ENCODE peak calls at places on chromosomes 6 and 20, in four cellular contexts. H is K562, B is GM12878, Z is HepG2. X is an unnamed sample.

GRCh38 chr20:53706511-53707031 is 112.9 kb upstream of the ZNF217 start:
- DNase-seq in H (no peak), B (peak), Z (no peak), X (no peak)

GRCh38 chr6:142845143-142845571 is 99.8 kb downstream of the HIVEP2 start:
- DNase-seq in H (no peak), B (no peak), Z (no peak), X (no peak)

GRCh38 chr6:6661684-6662083 is 73.2 kb downstream of the LY86 start:
- DNase-seq in H (no peak), B (no peak), Z (peak), X (no peak)

GRCh38 chr6:7832904-7833752 is 77.5 kb downstream of the TXNDC5 start:
- DNase-seq in H (no peak), B (no peak), Z (no peak), X (no peak)

GRCh38 chr6:44150317-44150917 is 8.2 kb upstream of the CAPN11 start:
- DNase-seq in H (no peak), B (no peak), Z (no peak), X (no peak)

GRCh38 chr6:158026054-158026900 is 44.6 kb downstream of the SYNJ2 start:
- DNase-seq in H (peak), B (no peak), Z (peak), X (peak)

GRCh38 chr6:166493427-166494100 is 92.9 kb downstream of the RAMACL start:
- DNase-seq in H (no peak), B (no peak), Z (no peak), X (no peak)

GRCh38 chr6:36289281-36290018 is 19.6 kb downstream of the PNPLA1 start:
- DNase-seq in H (no peak), B (no peak), Z (no peak), X (no peak)

GRCh38 chr6:136551103-136551502 is 881 bp upstream of the MAP7 start:
- DNase-seq in H (no peak), B (no peak), Z (no peak), X (no peak)

GRCh38 chr6:100065348-100065747 is 71.3 kb upstream of the MCHR2 start:
- DNase-seq in H (no peak), B (no peak), Z (no peak), X (no peak)

GRCh38 chr6:36829919-36830544 is 9.2 kb downstream of the CPNE5 start:
- DNase-seq in H (no peak), B (no peak), Z (peak), X (no peak)

GRCh38 chr6:35280903-35281302 is 16.7 kb upstream of the DEF6 start:
- DNase-seq in H (no peak), B (no peak), Z (no peak), X (no peak)

GRCh38 chr20:56843386-56843785 is 214.3 kb downstream of the TFAP2C start:
- DNase-seq in H (no peak), B (no peak), Z (no peak), X (no peak)

GRCh38 chr6:157461000-157461915 is 80.3 kb downstream of the ZDHHC14 start:
- DNase-seq in H (peak), B (peak), Z (peak), X (peak)

GRCh38 chr6:56335733-56336132 is 88.4 kb upstream of the COL21A1 start:
- DNase-seq in H (no peak), B (no peak), Z (no peak), X (no peak)

GRCh38 chr6:97456070-97456469 is 173.1 kb upstream of the MMS22L start:
- DNase-seq in H (no peak), B (no peak), Z (no peak), X (peak)

GRCh38 chr6:39917981-39918380 is 16.3 kb downstream of the MOCS1 start:
- DNase-seq in H (no peak), B (no peak), Z (no peak), X (no peak)

GRCh38 chr6:72905705-72906478 is 284.0 kb downstream of the KCNQ5 start:
- DNase-seq in H (no peak), B (no peak), Z (no peak), X (no peak)

GRCh38 chr6:118902731-118903130 is 8.8 kb downstream of the ASF1A start:
- DNase-seq in H (no peak), B (no peak), Z (no peak), X (no peak)

GRCh38 chr20:62020935-62021701 is 44.6 kb downstream of the TAF4 start:
- DNase-seq in H (no peak), B (no peak), Z (no peak), X (no peak)

GRCh38 chr6:13787146-13787545 is 27.2 kb downstream of the MCUR1 start:
- DNase-seq in H (no peak), B (no peak), Z (no peak), X (no peak)

GRCh38 chr6:14321992-14322772 is 204.6 kb downstream of the CD83 start:
- DNase-seq in H (no peak), B (no peak), Z (no peak), X (peak)

GRCh38 chr20:1509237-1509636 is 18.0 kb upstream of the SIRPB2 start:
- DNase-seq in H (no peak), B (no peak), Z (peak), X (no peak)

GRCh38 chr6:21972516-21972915 is 324.3 kb downstream of the PRL start:
- DNase-seq in H (no peak), B (no peak), Z (no peak), X (no peak)

GRCh38 chr6:24844903-24845302 is 46.2 kb upstream of the ARMH2 start:
- DNase-seq in H (no peak), B (no peak), Z (no peak), X (no peak)

GRCh38 chr20:63293866-63294535 is 1.0 kb downstream of the COL20A1 start:
- DNase-seq in H (no peak), B (no peak), Z (no peak), X (no peak)
- TF ChIP-seq ETV6 in H (no peak), B (no peak), Z (no peak), X (no peak)

GRCh38 chr20:59027746-59028320 is 4.3 kb downstream of the ATP5F1E start:
- DNase-seq in H (no peak), B (no peak), Z (no peak), X (no peak)
- TF ChIP-seq ATF3 in H (no peak), B (no peak), Z (no peak), X (no peak)

DNA sequence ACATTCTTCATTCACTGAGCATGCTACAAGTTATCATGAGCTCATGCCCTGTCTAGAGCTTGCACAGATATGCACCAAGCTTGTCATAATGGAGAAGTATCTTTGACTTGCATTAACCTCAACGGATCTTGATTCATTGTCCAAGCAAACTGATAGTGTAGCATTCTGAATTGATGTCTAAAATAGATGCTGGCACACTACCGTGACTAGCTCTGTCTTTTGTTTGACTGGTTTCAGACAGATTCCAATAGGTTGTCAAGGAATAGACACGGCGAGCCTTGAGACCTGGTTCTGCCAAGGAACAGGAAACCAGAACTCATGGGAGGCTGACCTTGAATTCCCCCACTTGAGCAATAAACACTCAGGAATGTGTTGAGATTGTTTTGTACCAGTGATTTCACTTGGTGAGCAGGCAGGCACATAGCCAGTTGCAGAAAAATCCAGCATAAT is 1153.1 kb upstream of the GJE1 start:
- DNase-seq in H (no peak), B (no peak), Z (no peak), X (no peak)
- TF ChIP-seq ETV6 in H (no peak), B (no peak), Z (no peak), X (no peak)

DNA sequence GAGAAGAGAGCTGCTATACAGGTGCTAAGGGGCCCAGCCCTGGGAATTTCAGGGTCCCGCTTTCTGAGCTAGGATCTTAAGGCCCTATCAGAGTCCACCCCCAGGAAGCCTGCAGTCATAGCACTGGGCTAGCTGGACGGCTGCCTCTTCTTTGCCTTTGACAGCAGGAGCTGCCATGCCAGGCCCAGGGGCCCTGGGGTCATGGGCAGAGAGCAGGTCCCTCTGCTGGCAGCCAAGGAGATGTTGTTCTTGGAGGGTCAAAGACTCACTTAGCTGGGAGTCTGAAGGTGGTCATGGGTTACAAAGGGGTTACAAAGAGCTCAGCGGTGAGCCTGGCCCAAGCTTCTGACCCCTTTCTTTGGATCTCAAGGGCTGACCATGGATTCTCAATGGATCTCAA is 52.7 kb downstream of the RPP21 start:
- DNase-seq in H (no peak), B (no peak), Z (no peak), X (peak)
- TF ChIP-seq ATF3 in H (no peak), B (no peak), Z (no peak), X (no peak)

GRCh38 chr6:98834060-98835031 is at the start of gene POU3F2:
- DNase-seq in H (peak), B (no peak), Z (peak), X (peak)
- TF ChIP-seq ETV6 in H (no peak), B (no peak), Z (no peak), X (no peak)

GRCh38 chr6:90000864-90001731 is 106.8 kb downstream of the GJA10 start:
- DNase-seq in H (no peak), B (no peak), Z (no peak), X (no peak)

GRCh38 chr6:89995296-89995695 is 101.0 kb downstream of the GJA10 start:
- DNase-seq in H (no peak), B (no peak), Z (no peak), X (no peak)

GRCh38 chr6:89999995-90000825 is 105.9 kb downstream of the GJA10 start:
- DNase-seq in H (no peak), B (no peak), Z (no peak), X (no peak)

GRCh38 chr6:89999154-89999553 is 104.9 kb downstream of the GJA10 start:
- DNase-seq in H (peak), B (no peak), Z (no peak), X (no peak)

DNA sequence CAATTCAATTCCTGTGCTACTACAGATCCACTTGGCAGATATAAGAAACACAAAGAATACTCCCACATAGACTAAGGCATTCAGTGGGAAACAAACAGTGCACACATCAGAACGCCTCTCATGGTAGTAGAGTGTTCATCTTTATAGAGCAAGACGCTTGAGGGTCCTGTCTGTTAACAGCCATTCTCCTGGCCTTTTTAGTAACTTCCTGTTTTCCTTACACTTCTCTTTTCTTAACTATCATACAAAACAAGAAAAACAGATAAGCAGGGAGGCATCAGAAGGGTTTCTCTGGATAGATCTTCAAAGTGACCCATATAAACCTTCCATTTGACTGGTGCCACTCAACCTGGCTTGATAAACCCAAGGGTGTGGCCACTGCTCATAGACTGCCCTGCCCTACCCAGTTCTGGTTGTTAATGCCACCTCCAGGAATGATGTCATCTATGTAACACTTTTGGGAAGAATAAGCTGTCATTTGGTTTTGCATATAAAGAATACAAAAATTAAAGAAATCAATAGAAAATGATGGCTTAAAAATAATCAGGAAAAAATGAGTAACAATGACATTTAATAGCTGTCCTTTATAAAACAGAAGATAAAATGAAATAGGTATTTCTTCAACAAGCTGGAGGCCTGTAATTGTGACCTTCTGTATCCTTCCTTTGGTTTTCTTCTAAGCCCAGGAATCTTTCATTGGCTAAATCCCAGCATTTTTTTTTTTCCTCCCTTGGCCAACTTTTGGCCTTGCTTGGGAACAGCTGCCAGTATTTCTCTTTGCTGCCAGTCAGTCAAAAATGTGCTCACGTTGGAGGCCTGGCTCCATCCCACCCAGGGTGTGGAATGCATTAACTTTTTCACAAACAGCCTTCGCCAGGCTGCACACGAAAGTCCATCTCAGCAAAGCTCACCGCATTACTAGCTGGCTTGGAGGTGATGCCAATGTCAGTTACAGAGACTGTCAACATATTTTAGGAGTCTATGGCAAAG is 103.5 kb downstream of the GJA10 start:
- DNase-seq in H (no peak), B (no peak), Z (no peak), X (no peak)
- TF ChIP-seq ATF3 in H (peak), B (no peak), Z (no peak), X (no peak)